ENCODE peak calls at places on chromosomes 2 and 18, in seven cellular contexts. O, W, I, B, V, U and R are unnamed samples.

GRCh38 chr2:60565472-60565871 is 12.0 kb upstream of the BCL11A start:
- DNase-seq in V (no peak), O (peak), I (no peak), U (peak), B (peak), W (no peak), R (peak)

GRCh38 chr2:17300141-17300540 is 218.1 kb downstream of the RAD51AP2 start:
- DNase-seq in B (no peak), I (no peak), V (no peak), W (peak), O (no peak), U (no peak), R (peak)

GRCh38 chr2:233329489-233330135 is 22.0 kb downstream of the SAG start:
- DNase-seq in V (no peak), U (no peak), I (no peak), W (no peak), O (peak), B (no peak), R (peak)

GRCh38 chr2:38509322-38509946 is 93.3 kb downstream of the HNRNPLL start:
- DNase-seq in U (no peak), W (peak), B (no peak), V (no peak), O (peak), I (no peak), R (peak)

GRCh38 chr18:49431563-49431962 is 28.9 kb downstream of the DYM start:
- DNase-seq in B (no peak), U (no peak), V (no peak), W (no peak), I (no peak), O (no peak), R (no peak)

GRCh38 chr2:240922234-240922981 is 16.3 kb downstream of the CROCC2 start:
- DNase-seq in U (no peak), I (peak), O (peak), B (no peak), W (no peak), V (peak), R (no peak)

GRCh38 chr2:98948956-98949739 is 13.1 kb upstream of the CRACDL start:
- DNase-seq in W (no peak), I (no peak), O (no peak), V (no peak), B (no peak), U (no peak), R (no peak)

GRCh38 chr18:7561907-7562460 is 5.1 kb upstream of the PTPRM start:
- DNase-seq in U (no peak), O (no peak), W (no peak), V (no peak), B (no peak), I (no peak), R (no peak)

GRCh38 chr2:143558665-143559064 is 429.4 kb downstream of the ARHGAP15 start:
- DNase-seq in U (no peak), I (no peak), W (peak), B (no peak), V (no peak), O (no peak), R (peak)

GRCh38 chr2:71907503-71907902 is 240.2 kb downstream of the CYP26B1 start:
- DNase-seq in V (no peak), O (no peak), U (no peak), W (no peak), I (no peak), B (no peak), R (peak)

GRCh38 chr18:48158721-48159120 is 228.3 kb upstream of the SMAD2 start:
- DNase-seq in B (no peak), I (no peak), W (no peak), V (no peak), U (no peak), O (no peak), R (no peak)